ENCODE peak calls at places on chromosomes 2 and 18, in six cellular contexts. V is activated B cell treated with CpG ODN at 0.5 μM for 24 hours, H is AG10803, K is neural crest cell, D is OCI-LY7, J is body of pancreas. X is an unnamed sample.

GRCh38 chr2:237199577-237199976 is 113.9 kb downstream of the COPS8 start:
- DNase-seq in V (no peak), H (no peak), K (no peak), D (peak; percentile 45), J (no peak), X (no peak)

GRCh38 chr18:47953471-47953931 is 23.0 kb upstream of the SMAD2 start:
- DNase-seq in V (no peak), H (peak; percentile 86), K (no peak), D (peak; percentile 12), J (peak; percentile 68), X (no peak)

GRCh38 chr2:71938108-71938507 is 209.6 kb downstream of the CYP26B1 start:
- DNase-seq in V (no peak), H (no peak), K (peak; percentile 0), D (no peak), J (no peak), X (no peak)

GRCh38 chr2:188244383-188244782 is 47.3 kb upstream of the GULP1 start:
- DNase-seq in V (no peak), H (no peak), K (no peak), D (no peak), J (no peak), X (no peak)

GRCh38 chr2:86301010-86301409 is 36.4 kb downstream of the REEP1 start:
- DNase-seq in V (no peak), H (no peak), K (no peak), D (no peak), J (no peak), X (peak; percentile 6)

GRCh38 chr2:85724731-85725181 is 29.0 kb upstream of the ATOH8 start:
- DNase-seq in V (no peak), H (no peak), K (no peak), D (no peak), J (no peak), X (no peak)

GRCh38 chr18:28164772-28165483 is 12.0 kb downstream of the CDH2 start:
- DNase-seq in V (no peak), H (peak; percentile 51), K (no peak), D (no peak), J (no peak), X (no peak)

GRCh38 chr2:70496819-70497218 is 56.8 kb downstream of the TGFA start:
- DNase-seq in V (no peak), H (peak; percentile 43), K (no peak), D (no peak), J (no peak), X (no peak)

GRCh38 chr18:70322928-70323327 is 34.1 kb downstream of the SOCS6 start:
- DNase-seq in V (no peak), H (peak; percentile 31), K (no peak), D (no peak), J (no peak), X (no peak)

GRCh38 chr2:52765735-52766134 is 1001.9 kb upstream of the CHAC2 start:
- DNase-seq in V (no peak), H (no peak), K (no peak), D (no peak), J (no peak), X (no peak)

GRCh38 chr18:3451166-3451988 is 1.4 kb downstream of the TGIF1 start:
- DNase-seq in V (peak; percentile 76), H (peak; percentile 95), K (peak; percentile 75), D (peak; percentile 76), J (peak; percentile 93), X (peak; percentile 87)

GRCh38 chr2:233901884-233902283 is 15.3 kb upstream of the TRPM8 start:
- DNase-seq in V (no peak), H (no peak), K (no peak), D (no peak), J (no peak), X (no peak)

GRCh38 chr2:157052685-157053224 is 204.8 kb upstream of the GALNT5 start:
- DNase-seq in V (no peak), H (peak; percentile 87), K (no peak), D (no peak), J (peak; percentile 11), X (peak; percentile 71)

GRCh38 chr2:235516257-235516656 is 22.4 kb downstream of the AGAP1 start:
- DNase-seq in V (no peak), H (no peak), K (no peak), D (no peak), J (no peak), X (no peak)

GRCh38 chr2:102094917-102095316 is 47.6 kb upstream of the IL1R1 start:
- DNase-seq in V (no peak), H (peak; percentile 93), K (no peak), D (no peak), J (no peak), X (peak; percentile 92)

GRCh38 chr2:64998658-64999061 is 9.5 kb downstream of the SLC1A4 start:
- DNase-seq in V (no peak), H (peak; percentile 74), K (no peak), D (no peak), J (no peak), X (no peak)

GRCh38 chr2:41791523-41791922 is 256.3 kb upstream of the PKDCC start:
- DNase-seq in V (no peak), H (peak; percentile 29), K (peak; percentile 43), D (peak; percentile 24), J (no peak), X (peak; percentile 19)

GRCh38 chr2:217166241-217166640 is 306.4 kb upstream of the TNP1 start:
- DNase-seq in V (no peak), H (peak; percentile 60), K (no peak), D (peak; percentile 14), J (no peak), X (peak; percentile 32)

GRCh38 chr2:181456660-181457120 is 496 bp upstream of the ITGA4 start:
- DNase-seq in V (peak; percentile 66), H (peak; percentile 21), K (peak; percentile 31), D (peak; percentile 95), J (peak; percentile 15), X (no peak)

GRCh38 chr2:83561592-83561991 is 897.5 kb downstream of the SUCLG1 start:
- DNase-seq in V (no peak), H (no peak), K (no peak), D (no peak), J (no peak), X (no peak)

GRCh38 chr2:166803314-166803986 is 84.8 kb upstream of the XIRP2 start:
- DNase-seq in V (no peak), H (no peak), K (no peak), D (no peak), J (no peak), X (no peak)

GRCh38 chr2:105929506-105929905 is 184.8 kb downstream of the NCK2 start:
- DNase-seq in V (no peak), H (no peak), K (no peak), D (no peak), J (no peak), X (no peak)

GRCh38 chr2:19762142-19762541 is 139.6 kb downstream of the TTC32 start:
- DNase-seq in V (no peak), H (peak; percentile 54), K (no peak), D (no peak), J (no peak), X (no peak)

GRCh38 chr2:239260546-239261327 is 140.1 kb downstream of the HDAC4 start:
- DNase-seq in V (no peak), H (no peak), K (no peak), D (no peak), J (no peak), X (no peak)

DNA sequence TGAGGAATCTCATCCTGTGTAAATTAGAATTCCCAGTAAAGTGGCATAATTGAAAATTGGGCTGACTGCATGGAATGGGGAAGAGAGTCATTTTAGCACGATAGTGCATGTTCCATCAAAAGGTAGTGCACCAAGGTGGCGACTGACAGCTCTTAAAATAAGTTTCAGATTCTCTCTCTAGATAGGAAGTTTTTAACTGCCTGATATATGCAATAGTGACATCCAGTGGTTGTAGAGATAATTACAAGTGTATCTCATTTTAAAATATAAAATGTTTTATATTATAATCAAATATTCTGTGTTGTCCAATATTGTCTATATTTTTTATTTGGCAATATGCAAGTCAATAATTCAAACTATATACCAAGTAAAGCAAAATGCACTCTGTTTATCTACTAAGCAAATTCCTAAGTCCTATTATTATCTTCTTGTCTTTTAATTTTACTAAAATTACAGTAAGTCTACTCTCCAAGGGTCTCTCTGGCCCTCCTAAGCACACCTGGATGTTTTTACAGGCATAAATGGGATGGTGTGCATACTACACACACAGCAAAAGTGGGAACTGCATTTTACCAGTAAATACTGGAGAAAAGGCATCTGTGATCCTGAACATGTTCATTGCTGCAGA is 397.7 kb upstream of the HNRNPA3 start:
- DNase-seq in V (no peak), H (peak; percentile 33), K (no peak), D (peak; percentile 78), J (no peak), X (peak; percentile 9)
- TF ChIP-seq CTCF in V (peak; percentile 30), H (peak; percentile 74), K (peak; percentile 78), D (peak; percentile 89), J (peak; percentile 60), X (peak; percentile 85)

GRCh38 chr2:241609859-241610793 is 26.8 kb downstream of the THAP4 start:
- DNase-seq in V (peak; percentile 92), H (peak; percentile 81), K (peak; percentile 77), D (peak; percentile 71), J (peak; percentile 88), X (peak; percentile 81)
- TF ChIP-seq CTCF in V (no peak), H (peak; percentile 38), K (peak; percentile 66), D (peak; percentile 71), J (peak; percentile 42), X (peak; percentile 81)

GRCh38 chr2:154261473-154262027 is 389.8 kb downstream of the GALNT13 start:
- DNase-seq in V (no peak), H (no peak), K (no peak), D (no peak), J (no peak), X (no peak)
- TF ChIP-seq CTCF in V (no peak), H (no peak), K (no peak), D (no peak), J (no peak), X (no peak)

GRCh38 chr18:74082476-74083070 is 65.1 kb downstream of the FBXO15 start:
- DNase-seq in V (no peak), H (peak; percentile 68), K (peak; percentile 28), D (peak; percentile 77), J (peak; percentile 55), X (peak; percentile 65)
- TF ChIP-seq CTCF in V (no peak), H (peak; percentile 64), K (peak; percentile 54), D (peak; percentile 63), J (peak; percentile 47), X (peak; percentile 73)

GRCh38 chr2:6922201-6922656 is 5.0 kb downstream of the RNF144A start:
- DNase-seq in V (no peak), H (no peak), K (no peak), D (no peak), J (peak; percentile 64), X (no peak)
- TF ChIP-seq CTCF in V (no peak), H (no peak), K (peak; percentile 55), D (no peak), J (peak; percentile 50), X (no peak)

DNA sequence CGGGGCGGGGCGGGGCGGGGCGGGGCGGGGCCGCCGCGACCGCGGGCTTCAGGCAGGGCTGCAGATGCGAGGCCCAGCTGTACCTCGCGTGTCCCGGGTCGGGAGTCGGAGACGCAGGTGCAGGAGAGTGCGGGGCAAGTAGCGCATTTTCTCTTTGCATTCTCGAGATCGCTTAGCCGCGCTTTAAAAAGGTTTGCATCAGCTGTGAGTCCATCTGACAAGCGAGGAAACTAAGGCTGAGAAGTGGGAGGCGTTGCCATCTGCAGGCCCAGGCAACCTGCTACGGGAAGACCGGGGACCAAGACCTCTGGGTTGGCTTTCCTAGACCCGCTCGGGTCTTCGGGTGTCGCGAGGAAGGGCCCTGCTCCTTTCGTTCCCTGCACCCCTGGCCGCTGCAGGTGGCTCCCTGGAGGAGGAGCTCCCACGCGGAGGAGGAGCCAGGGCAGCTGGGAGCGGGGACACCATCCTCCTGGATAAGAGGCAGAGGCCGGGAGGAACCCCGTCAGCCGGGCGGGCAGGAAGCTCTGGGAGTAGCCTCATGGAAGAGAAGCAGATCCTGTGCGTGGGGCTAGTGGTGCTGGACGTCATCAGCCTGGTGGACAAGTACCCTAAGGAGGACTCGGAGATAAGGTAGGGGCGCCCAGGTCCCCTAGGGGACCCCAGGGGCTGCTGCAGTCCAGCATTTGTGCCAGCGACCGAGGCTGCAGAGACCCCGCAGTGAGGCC is at the start of gene KHK:
- DNase-seq in V (no peak), H (no peak), K (peak; percentile 25), D (no peak), J (peak; percentile 68), X (no peak)
- TF ChIP-seq CTCF in V (peak; percentile 2), H (no peak), K (no peak), D (no peak), J (no peak), X (peak; percentile 66)